ENCODE peak calls at places on chromosomes 1 and 21, in five cellular contexts. P, T, I, G and A are unnamed samples.

GRCh38 chr1:87174726-87175237 is 153.9 kb upstream of the LMO4 start:
- DNase-seq in P (no peak), T (no peak), I (no peak), G (no peak), A (no peak)

GRCh38 chr1:105795741-105796140 is 1260.7 kb upstream of the PRMT6 start:
- DNase-seq in P (no peak), T (no peak), I (no peak), G (no peak), A (no peak)

GRCh38 chr1:209647212-209647611 is 5.0 kb downstream of the LAMB3 start:
- DNase-seq in P (no peak), T (no peak), I (no peak), G (no peak), A (no peak)

GRCh38 chr1:34055828-34056227 is 109.2 kb downstream of the CSMD2 start:
- DNase-seq in P (no peak), T (no peak), I (no peak), G (no peak), A (no peak)

GRCh38 chr1:119799003-119799402 is 12.3 kb downstream of the REG4 start:
- DNase-seq in P (no peak), T (no peak), I (no peak), G (no peak), A (no peak)

GRCh38 chr1:201384406-201384782 is 6.9 kb upstream of the TNNT2 start:
- DNase-seq in P (no peak), T (no peak), I (no peak), G (no peak), A (no peak)

GRCh38 chr1:89872567-89872966 is 51.7 kb downstream of the LRRC8D start:
- DNase-seq in P (no peak), T (no peak), I (no peak), G (no peak), A (no peak)

GRCh38 chr21:45974073-45975016 is 7.2 kb upstream of the COL6A1 start:
- DNase-seq in P (peak; percentile 71), T (no peak), I (no peak), G (peak; percentile 82), A (peak; percentile 38)

GRCh38 chr21:27648560-27648959 is 681.7 kb upstream of the ADAMTS5 start:
- DNase-seq in P (no peak), T (peak; percentile 41), I (no peak), G (peak; percentile 90), A (no peak)

GRCh38 chr1:119964673-119965363 is 68.5 kb upstream of the ADAM30 start:
- DNase-seq in P (no peak), T (peak; percentile 31), I (no peak), G (peak; percentile 81), A (no peak)

GRCh38 chr1:17665054-17665453 is 90.1 kb upstream of the ACTL8 start:
- DNase-seq in P (no peak), T (no peak), I (no peak), G (no peak), A (no peak)

GRCh38 chr1:17663646-17664045 is 91.5 kb upstream of the ACTL8 start:
- DNase-seq in P (no peak), T (no peak), I (no peak), G (no peak), A (no peak)

GRCh38 chr1:17665950-17666720 is 89.0 kb upstream of the ACTL8 start:
- DNase-seq in P (no peak), T (no peak), I (no peak), G (peak; percentile 17), A (no peak)

GRCh38 chr1:17662786-17663185 is 92.3 kb upstream of the ACTL8 start:
- DNase-seq in P (no peak), T (no peak), I (no peak), G (no peak), A (no peak)

GRCh38 chr1:17664322-17664721 is 90.8 kb upstream of the ACTL8 start:
- DNase-seq in P (no peak), T (no peak), I (no peak), G (no peak), A (no peak)
- TF ChIP-seq CTCF in P (no peak), T (no peak), I (no peak), G (no peak), A (no peak)

DNA sequence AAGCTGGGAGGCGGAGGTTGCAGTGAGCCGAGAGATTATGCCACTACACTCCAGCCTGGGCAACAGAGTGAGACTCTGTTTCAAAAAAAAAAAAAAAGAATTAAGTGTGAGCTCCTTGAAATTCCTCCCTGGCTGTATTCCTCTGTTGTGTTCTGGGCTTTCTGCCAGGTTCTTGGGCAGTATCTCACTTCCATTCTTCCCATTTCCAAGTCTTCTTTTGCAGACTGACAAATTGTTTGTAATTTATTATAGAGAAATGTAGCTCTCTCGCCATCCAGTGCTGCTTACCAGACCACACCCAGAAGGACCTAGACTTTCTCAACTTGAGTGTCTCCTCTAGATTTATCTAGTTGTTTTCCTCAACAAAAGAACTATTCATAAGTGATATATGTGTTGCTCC is 105.0 kb upstream of the ADGRL2 start:
- DNase-seq in P (no peak), T (no peak), I (peak; percentile 18), G (peak; percentile 81), A (no peak)
- TF ChIP-seq CTCF in P (no peak), T (no peak), I (no peak), G (no peak), A (no peak)

GRCh38 chr1:236451796-236452373 is 57.8 kb downstream of the EDARADD start:
- DNase-seq in P (no peak), T (no peak), I (peak; percentile 46), G (no peak), A (peak; percentile 27)
- TF ChIP-seq CTCF in P (peak; percentile 48), T (peak; percentile 39), I (peak; percentile 32), G (peak; percentile 18), A (no peak)

GRCh38 chr1:204619721-204620120 is 65.8 kb downstream of the LRRN2 start:
- DNase-seq in P (no peak), T (no peak), I (no peak), G (no peak), A (no peak)
- TF ChIP-seq CTCF in P (no peak), T (no peak), I (no peak), G (no peak), A (no peak)

GRCh38 chr1:178037510-178038253 is 56.2 kb upstream of the RASAL2 start:
- DNase-seq in P (peak; percentile 95), T (no peak), I (peak; percentile 83), G (peak; percentile 54), A (peak; percentile 94)
- TF ChIP-seq CTCF in P (peak; percentile 54), T (peak; percentile 48), I (peak; percentile 47), G (peak; percentile 34), A (peak; percentile 90)

GRCh38 chr1:42403880-42404400 is 23.3 kb downstream of the RIMKLA start:
- DNase-seq in P (no peak), T (no peak), I (no peak), G (no peak), A (no peak)
- TF ChIP-seq CTCF in P (no peak), T (no peak), I (no peak), G (no peak), A (no peak)

DNA sequence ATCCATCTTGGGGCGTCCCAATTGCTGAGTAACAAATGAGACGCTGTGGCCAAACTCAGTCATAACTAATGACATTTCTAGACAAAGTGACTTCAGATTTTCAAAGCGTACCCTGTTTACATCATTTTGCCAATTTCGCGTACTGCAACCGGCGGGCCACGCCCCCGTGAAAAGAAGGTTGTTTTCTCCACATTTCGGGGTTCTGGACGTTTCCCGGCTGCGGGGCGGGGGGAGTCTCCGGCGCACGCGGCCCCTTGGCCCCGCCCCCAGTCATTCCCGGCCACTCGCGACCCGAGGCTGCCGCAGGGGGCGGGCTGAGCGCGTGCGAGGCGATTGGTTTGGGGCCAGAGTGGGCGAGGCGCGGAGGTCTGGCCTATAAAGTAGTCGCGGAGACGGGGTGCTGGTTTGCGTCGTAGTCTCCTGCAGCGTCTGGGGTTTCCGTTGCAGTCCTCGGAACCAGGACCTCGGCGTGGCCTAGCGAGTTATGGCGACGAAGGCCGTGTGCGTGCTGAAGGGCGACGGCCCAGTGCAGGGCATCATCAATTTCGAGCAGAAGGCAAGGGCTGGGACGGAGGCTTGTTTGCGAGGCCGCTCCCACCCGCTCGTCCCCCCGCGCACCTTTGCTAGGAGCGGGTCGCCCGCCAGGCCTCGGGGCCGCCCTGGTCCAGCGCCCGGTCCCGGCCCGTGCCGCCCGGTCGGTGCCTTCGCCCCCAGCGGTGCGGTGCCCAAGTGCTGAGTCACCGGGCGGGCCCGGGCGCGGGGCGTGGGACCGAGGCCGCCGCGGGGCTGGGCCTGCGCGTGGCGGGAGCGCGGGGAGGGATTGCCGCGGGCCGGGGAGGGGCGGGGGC is at the start of gene SOD1:
- DNase-seq in P (peak; percentile 97), T (peak; percentile 32), I (peak; percentile 90), G (peak; percentile 89), A (peak; percentile 92)
- TF ChIP-seq CTCF in P (peak; percentile 32), T (no peak), I (no peak), G (no peak), A (no peak)

GRCh38 chr1:12407050-12407961 is 177.5 kb downstream of the VPS13D start:
- DNase-seq in P (no peak), T (peak; percentile 77), I (peak; percentile 65), G (peak; percentile 84), A (peak; percentile 10)
- TF ChIP-seq CTCF in P (peak; percentile 48), T (peak; percentile 44), I (peak; percentile 50), G (peak; percentile 51), A (no peak)